ENCODE peak calls at places on chromosomes 2 and 18, in five cellular contexts. A, P, G, L and O are unnamed samples.

GRCh38 chr2:238589591-238590460 is 163.1 kb downstream of the ASB1 start:
- DNase-seq in G (no peak), P (no peak), L (no peak), A (no peak), O (no peak)

GRCh38 chr2:12759248-12759647 is 42.5 kb downstream of the TRIB2 start:
- DNase-seq in A (peak), G (no peak), L (no peak), P (no peak), O (no peak)

GRCh38 chr2:63681896-63682295 is 93.1 kb downstream of the MDH1 start:
- DNase-seq in L (no peak), G (no peak), A (no peak), P (no peak), O (no peak)

GRCh38 chr2:79887747-79888374 is 375.0 kb downstream of the CTNNA2 start:
- DNase-seq in L (peak), G (peak), A (peak), P (peak), O (peak)

GRCh38 chr18:13366541-13366940 is 148.0 kb downstream of the LDLRAD4 start:
- DNase-seq in L (no peak), G (no peak), A (no peak), P (no peak), O (no peak)

GRCh38 chr2:56170536-56170935 is 13.3 kb upstream of the CCDC85A start:
- DNase-seq in A (no peak), G (no peak), L (no peak), P (no peak), O (no peak)

GRCh38 chr2:1894578-1894977 is 150.3 kb upstream of the PXDN start:
- DNase-seq in P (no peak), G (no peak), A (no peak), L (no peak), O (no peak)

GRCh38 chr2:181738074-181738473 is 57.8 kb upstream of the NEUROD1 start:
- DNase-seq in L (no peak), P (no peak), A (no peak), G (no peak), O (no peak)

GRCh38 chr2:33372940-33373553 is 103.4 kb upstream of the RASGRP3 start:
- DNase-seq in L (peak), G (peak), P (peak), A (no peak), O (peak)

GRCh38 chr2:32135409-32135808 is 30.3 kb upstream of the SLC30A6 start:
- DNase-seq in P (no peak), L (peak), G (peak), A (peak), O (no peak)

GRCh38 chr2:239322414-239323086 is 78.3 kb downstream of the HDAC4 start:
- DNase-seq in A (no peak), P (no peak), L (no peak), G (peak), O (no peak)

GRCh38 chr18:9240270-9240669 is 94.3 kb upstream of the TWSG1 start:
- DNase-seq in A (no peak), L (no peak), G (no peak), P (no peak), O (no peak)

GRCh38 chr18:36993068-36993467 is 164.1 kb downstream of the KIAA1328 start:
- DNase-seq in L (no peak), G (no peak), A (peak), P (no peak), O (no peak)

GRCh38 chr2:59881214-59881613 is 672.2 kb downstream of the BCL11A start:
- DNase-seq in G (no peak), P (no peak), L (no peak), A (no peak), O (no peak)

GRCh38 chr2:96648306-96648705 is 5.7 kb downstream of the FER1L5 start:
- DNase-seq in L (no peak), A (no peak), G (peak), P (no peak), O (no peak)

GRCh38 chr18:42545825-42546224 is 569.7 kb downstream of the RIT2 start:
- DNase-seq in P (no peak), L (no peak), G (no peak), A (no peak), O (no peak)

GRCh38 chr18:66562279-66562678 is 41.6 kb downstream of the CDH19 start:
- DNase-seq in A (no peak), P (no peak), L (no peak), G (no peak), O (no peak)

GRCh38 chr2:70553584-70554337 is at the start of gene TGFA:
- DNase-seq in P (peak), L (peak), A (no peak), G (peak), O (peak)

GRCh38 chr2:173205375-173205774 is 129.7 kb downstream of the MAP3K20 start:
- DNase-seq in A (no peak), G (peak), P (no peak), L (no peak), O (no peak)

GRCh38 chr18:51561821-51562220 is 364.3 kb upstream of the MEX3C start:
- DNase-seq in A (no peak), P (no peak), L (peak), G (no peak), O (no peak)

GRCh38 chr2:172196768-172197322 is 94.1 kb upstream of the DLX2 start:
- DNase-seq in A (peak), P (no peak), L (no peak), G (peak), O (no peak)

GRCh38 chr2:167388497-167388896 is 500.2 kb downstream of the XIRP2 start:
- DNase-seq in A (no peak), G (no peak), L (no peak), P (no peak), O (no peak)

GRCh38 chr18:74412106-74412880 is 44.8 kb downstream of the DIPK1C start:
- DNase-seq in L (no peak), G (peak), P (no peak), A (no peak), O (peak)

GRCh38 chr2:37776487-37776886 is 105.0 kb upstream of the CDC42EP3 start:
- DNase-seq in A (no peak), L (no peak), P (no peak), G (no peak), O (no peak)

GRCh38 chr2:41500895-41501294 is 546.9 kb upstream of the PKDCC start:
- DNase-seq in P (no peak), G (no peak), A (no peak), L (no peak), O (no peak)

GRCh38 chr2:37648316-37649011 is 23.0 kb downstream of the CDC42EP3 start:
- DNase-seq in A (no peak), G (peak), P (no peak), L (no peak), O (no peak)

GRCh38 chr2:85710687-85711577 is 16.8 kb downstream of the GNLY start:
- DNase-seq in P (no peak), L (no peak), A (no peak), G (peak), O (no peak)

GRCh38 chr18:25876334-25876979 is 214.0 kb downstream of the SS18 start:
- DNase-seq in G (no peak), A (no peak), P (no peak), L (peak), O (no peak)

GRCh38 chr2:151051584-151052220 is 210.0 kb downstream of the RBM43 start:
- DNase-seq in P (peak), A (no peak), G (peak), L (peak), O (peak)

GRCh38 chr2:217331577-217332139 is 471.8 kb upstream of the TNP1 start:
- DNase-seq in A (peak), L (peak), G (no peak), P (no peak), O (peak)

GRCh38 chr18:45102863-45103262 is 422.2 kb downstream of the SETBP1 start:
- DNase-seq in P (no peak), G (no peak), A (no peak), L (no peak), O (no peak)

GRCh38 chr2:239884051-239884405 is 141.1 kb downstream of the NDUFA10 start:
- DNase-seq in P (no peak), A (no peak), G (peak), L (no peak), O (no peak)

GRCh38 chr18:80245781-80246655 is 1.3 kb downstream of the PARD6G start:
- DNase-seq in L (peak), G (no peak), A (no peak), P (peak), O (peak)

GRCh38 chr2:240967681-240968621 is 30.5 kb upstream of the SNED1 start:
- DNase-seq in A (no peak), G (no peak), P (no peak), L (no peak), O (no peak)

GRCh38 chr2:210480079-210480478 is 3.5 kb upstream of the LANCL1 start:
- DNase-seq in A (no peak), P (no peak), L (no peak), G (peak), O (no peak)

GRCh38 chr2:127646487-127647241 is 711 bp downstream of the GPR17 start:
- DNase-seq in A (no peak), L (no peak), P (no peak), G (no peak), O (no peak)
- TF ChIP-seq CTCF in A (no peak), L (no peak), P (no peak), G (no peak), O (no peak)

GRCh38 chr2:50513724-50514123 is 518.2 kb downstream of the NRXN1 start:
- DNase-seq in P (no peak), G (no peak), L (no peak), A (no peak), O (no peak)
- TF ChIP-seq CTCF in P (peak), G (no peak), L (no peak), A (no peak), O (no peak)

GRCh38 chr2:111958901-111959300 is 60.5 kb downstream of the MERTK start:
- DNase-seq in G (no peak), A (no peak), P (no peak), L (no peak), O (no peak)
- TF ChIP-seq CTCF in G (no peak), A (no peak), P (no peak), L (no peak), O (no peak)

DNA sequence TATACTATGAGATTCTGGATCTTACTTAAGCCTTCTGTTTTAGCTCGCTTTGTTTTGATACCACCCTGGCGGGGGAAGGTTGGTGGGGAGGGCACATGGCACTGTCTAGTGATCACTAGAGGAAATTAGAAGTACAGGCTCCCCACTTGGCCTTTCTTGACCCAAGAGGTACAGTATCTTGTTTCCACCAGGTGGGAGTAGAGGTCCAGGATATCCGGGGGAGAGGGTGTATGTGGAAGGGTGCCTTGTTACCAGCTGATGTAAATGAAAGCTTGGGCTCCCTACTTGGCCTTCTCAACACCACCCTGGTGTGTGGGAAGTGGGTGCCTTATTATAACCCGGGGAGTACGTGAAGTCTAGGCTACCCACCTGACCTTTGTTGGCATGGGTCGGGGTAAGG is 7.5 kb downstream of the GALNT1 start:
- DNase-seq in P (peak), G (peak), L (peak), A (no peak), O (no peak)
- TF ChIP-seq CTCF in P (no peak), G (peak), L (no peak), A (no peak), O (no peak)